ENCODE peak calls at places on chromosomes 2 and 18, in eight cellular contexts. U is PC-3; R is adipocyte; Q is MM.1S; M is Panc1; B is H9; E is tibial artery; O is CD4-positive, alpha-beta memory T cell. C is an unnamed sample.
A peak's percentile ranks its signal among the peaks of the same experiment; 100 is the strongest.

GRCh38 chr18:36194719-36195315 is 7.5 kb downstream of the MOCOS start:
- DNase-seq in U (no peak), R (no peak), Q (no peak), M (no peak), B (no peak), E (no peak), O (no peak), C (no peak)

GRCh38 chr18:74715865-74716712 is 118.4 kb downstream of the ZNF407 start:
- DNase-seq in U (no peak), R (no peak), Q (no peak), M (no peak), B (no peak), E (no peak), O (no peak), C (no peak)

GRCh38 chr2:20430461-20431302 is 16.2 kb upstream of the RHOB start:
- DNase-seq in U (peak; percentile 81), R (no peak), Q (no peak), M (no peak), B (no peak), E (no peak), O (no peak), C (peak; percentile 20)

GRCh38 chr2:19786408-19787058 is 115.2 kb downstream of the TTC32 start:
- DNase-seq in U (peak; percentile 48), R (peak; percentile 70), Q (no peak), M (no peak), B (no peak), E (no peak), O (no peak), C (no peak)

GRCh38 chr18:47754311-47755101 is 176.0 kb downstream of the SMAD2 start:
- DNase-seq in U (peak; percentile 34), R (peak; percentile 27), Q (peak; percentile 58), M (no peak), B (peak; percentile 91), E (no peak), O (peak; percentile 7), C (no peak)

GRCh38 chr18:6607348-6607747 is 122.2 kb upstream of the ARHGAP28 start:
- DNase-seq in U (no peak), R (no peak), Q (no peak), M (no peak), B (no peak), E (no peak), O (no peak), C (no peak)

GRCh38 chr2:109247340-109247739 is 118.3 kb downstream of the SH3RF3 start:
- DNase-seq in U (no peak), R (no peak), Q (no peak), M (no peak), B (no peak), E (no peak), O (no peak), C (no peak)

GRCh38 chr2:20647211-20647610 is 3.7 kb downstream of the HS1BP3 start:
- DNase-seq in U (no peak), R (no peak), Q (no peak), M (no peak), B (no peak), E (no peak), O (no peak), C (no peak)

GRCh38 chr2:241903121-241904010 is 33.8 kb downstream of the RTP5 start:
- DNase-seq in U (no peak), R (no peak), Q (no peak), M (no peak), B (peak; percentile 34), E (no peak), O (no peak), C (peak; percentile 75)

DNA sequence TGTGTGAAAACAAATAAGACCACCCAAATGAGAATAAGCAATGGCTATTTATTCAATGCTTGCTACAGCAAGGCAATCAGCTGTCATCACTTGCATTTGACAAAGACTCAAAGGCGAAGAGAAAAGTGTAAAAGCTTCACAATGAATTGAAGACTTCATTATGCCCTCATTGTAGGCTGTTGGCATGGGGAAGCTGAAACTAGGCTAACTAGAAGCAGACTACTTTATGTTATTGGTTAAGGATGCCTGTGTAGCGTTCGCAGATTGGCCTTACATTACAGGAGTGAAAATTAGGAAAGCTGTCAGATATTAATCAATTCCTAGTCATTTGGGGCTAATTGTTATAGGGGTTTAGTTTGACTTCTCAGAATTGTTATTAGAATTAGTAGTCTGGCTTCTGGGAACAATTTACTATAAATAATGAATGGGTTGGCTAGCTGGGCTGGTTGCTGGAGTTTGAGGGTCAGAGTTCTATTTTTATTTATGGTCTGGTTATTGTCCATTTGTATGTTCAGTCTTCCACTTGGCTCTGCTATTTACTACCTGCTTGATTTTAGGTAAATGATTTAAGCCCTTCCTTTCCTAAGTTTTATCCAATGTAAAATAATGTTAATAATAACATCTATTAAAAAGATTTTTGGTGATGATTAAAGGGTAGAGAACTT is 437.2 kb upstream of the SYT4 start:
- DNase-seq in U (no peak), R (no peak), Q (no peak), M (no peak), B (no peak), E (no peak), O (no peak), C (no peak)
- H3K9me3 ChIP-seq in U (no peaks in the 10 kb centered on the region), R (no peaks in the 10 kb centered on the region), Q (no peaks in the 10 kb centered on the region), M (no peaks in the 10 kb centered on the region), B (no peaks in the 10 kb centered on the region), E (no peaks in the 10 kb centered on the region), O (no peaks in the 10 kb centered on the region), C (no peaks in the 10 kb centered on the region)

GRCh38 chr2:105858868-105859693 is 114.4 kb downstream of the NCK2 start:
- DNase-seq in U (peak; percentile 1), R (no peak), Q (no peak), M (no peak), B (no peak), E (no peak), O (no peak), C (peak; percentile 39)
- H3K4me1 ChIP-seq in U (peaks cover 13% of the 10 kb centered on the region), R (no peaks in the 10 kb centered on the region), Q (no peaks in the 10 kb centered on the region), M (no peaks in the 10 kb centered on the region), B (peaks cover 7% of the 10 kb centered on the region), E (no peaks in the 10 kb centered on the region), O (peaks cover 98% of the 10 kb centered on the region), C (no peaks in the 10 kb centered on the region)

DNA sequence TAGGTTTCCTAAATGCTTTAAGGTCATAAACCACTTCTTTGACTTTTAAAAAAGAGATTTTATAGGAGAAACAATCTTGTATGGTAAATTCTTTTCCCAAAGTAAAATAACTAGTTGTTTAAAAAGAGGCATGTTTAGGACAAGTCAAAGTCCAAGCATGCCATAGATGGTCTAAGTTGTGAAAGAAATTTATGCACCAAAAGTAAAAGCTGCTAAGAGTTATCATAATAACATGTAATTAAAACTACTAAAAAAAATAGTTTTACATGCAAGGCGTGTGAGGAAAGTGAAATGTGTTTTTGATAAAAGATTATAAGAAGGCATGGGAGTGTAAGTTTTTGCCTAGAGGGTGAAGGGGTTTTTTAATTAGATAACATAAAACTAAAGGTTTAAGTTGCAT is 22.5 kb downstream of the FAM210A start:
- DNase-seq in U (peak; percentile 34), R (no peak), Q (no peak), M (no peak), B (no peak), E (no peak), O (no peak), C (no peak)
- H3K9me3 ChIP-seq in U (peaks cover 53% of the 10 kb centered on the region), R (peaks cover 17% of the 10 kb centered on the region), Q (no peaks in the 10 kb centered on the region), M (peaks cover 36% of the 10 kb centered on the region), B (peaks cover 21% of the 10 kb centered on the region), E (no peaks in the 10 kb centered on the region), O (no peaks in the 10 kb centered on the region), C (no peaks in the 10 kb centered on the region)

GRCh38 chr2:217095511-217096205 is 235.8 kb upstream of the TNP1 start:
- DNase-seq in U (peak; percentile 53), R (no peak), Q (no peak), M (no peak), B (no peak), E (no peak), O (no peak), C (no peak)
- H3K4me1 ChIP-seq in U (peaks cover 12% of the 10 kb centered on the region), R (peaks cover 6% of the 10 kb centered on the region), Q (peaks cover 2% of the 10 kb centered on the region), M (no peaks in the 10 kb centered on the region), B (no peaks in the 10 kb centered on the region), E (peaks cover 18% of the 10 kb centered on the region), O (no peaks in the 10 kb centered on the region), C (no peaks in the 10 kb centered on the region)

GRCh38 chr2:82790277-82791021 is 1668.6 kb downstream of the SUCLG1 start:
- DNase-seq in U (peak; percentile 77), R (peak; percentile 62), Q (no peak), M (peak; percentile 78), B (no peak), E (no peak), O (no peak), C (no peak)

GRCh38 chr2:82797469-82797868 is 1661.6 kb downstream of the SUCLG1 start:
- DNase-seq in U (no peak), R (no peak), Q (no peak), M (no peak), B (no peak), E (no peak), O (no peak), C (no peak)

GRCh38 chr2:82796132-82796531 is 1662.9 kb downstream of the SUCLG1 start:
- DNase-seq in U (peak; percentile 68), R (peak; percentile 24), Q (no peak), M (no peak), B (no peak), E (no peak), O (no peak), C (no peak)

GRCh38 chr2:82792316-82792715 is 1666.8 kb downstream of the SUCLG1 start:
- DNase-seq in U (peak; percentile 25), R (no peak), Q (no peak), M (no peak), B (no peak), E (no peak), O (no peak), C (no peak)

GRCh38 chr2:82795446-82795845 is 1663.6 kb downstream of the SUCLG1 start:
- DNase-seq in U (peak; percentile 81), R (peak; percentile 77), Q (no peak), M (peak; percentile 39), B (no peak), E (no peak), O (no peak), C (no peak)
- H3K9me3 ChIP-seq in U (no peaks in the 10 kb centered on the region), R (peaks cover 2% of the 10 kb centered on the region), Q (no peaks in the 10 kb centered on the region), M (peaks cover 3% of the 10 kb centered on the region), B (no peaks in the 10 kb centered on the region), E (no peaks in the 10 kb centered on the region), O (no peaks in the 10 kb centered on the region), C (peaks cover 2% of the 10 kb centered on the region)

GRCh38 chr2:202639233-202639632 is 4.5 kb downstream of the FAM117B start:
- DNase-seq in U (no peak), R (no peak), Q (no peak), M (no peak), B (no peak), E (no peak), O (peak; percentile 28), C (no peak)
- H3K4me1 ChIP-seq in U (peaks cover 19% of the 10 kb centered on the region), R (peaks cover 3% of the 10 kb centered on the region), Q (peaks cover 12% of the 10 kb centered on the region), M (peaks cover 32% of the 10 kb centered on the region), B (no peaks in the 10 kb centered on the region), E (no peaks in the 10 kb centered on the region), O (peaks cover 78% of the 10 kb centered on the region), C (no peaks in the 10 kb centered on the region)

GRCh38 chr2:95215018-95215612 is 7.8 kb downstream of the ZNF892 start:
- DNase-seq in U (no peak), R (no peak), Q (no peak), M (no peak), B (no peak), E (no peak), O (no peak), C (no peak)
- H3K9me3 ChIP-seq in U (peaks cover 72% of the 10 kb centered on the region), R (peaks cover 99% of the 10 kb centered on the region), Q (peaks cover 10% of the 10 kb centered on the region), M (peaks cover 85% of the 10 kb centered on the region), B (peaks cover 84% of the 10 kb centered on the region), E (peaks cover 84% of the 10 kb centered on the region), O (peaks cover 4% of the 10 kb centered on the region), C (peaks cover 35% of the 10 kb centered on the region)

C was measured in aorta.